ENCODE peak calls at places on chromosomes 13 and 19, in seven cellular contexts. X is NCI-H2029 treated with DMSO at 0.1 percent for 48 hours, P is esophagus squamous epithelium, A is T-cell, C is lung, O is astrocyte, Y is heart right ventricle. B is an unnamed sample.

GRCh38 chr19:44552324-44552723 is 22.8 kb upstream of the CEACAM20 start:
- DNase-seq in A (no peak), X (no peak), Y (no peak), P (no peak), C (peak; percentile 29), O (no peak), B (no peak)

GRCh38 chr13:61170791-61171330 is 244.8 kb downstream of the PCDH20 start:
- DNase-seq in C (no peak), O (no peak), A (no peak), X (no peak), P (no peak), Y (no peak), B (no peak)

GRCh38 chr13:106361621-106362020 is 173.8 kb downstream of the EFNB2 start:
- DNase-seq in P (no peak), C (no peak), Y (no peak), A (no peak), O (no peak), X (no peak), B (no peak)

GRCh38 chr13:75372517-75372916 is 109.5 kb downstream of the TBC1D4 start:
- DNase-seq in A (no peak), X (peak; percentile 19), Y (peak; percentile 52), C (no peak), O (no peak), P (no peak), B (no peak)

GRCh38 chr13:48112896-48113525 is 18.1 kb upstream of the MED4 start:
- DNase-seq in C (no peak), P (no peak), O (no peak), Y (no peak), A (no peak), X (no peak), B (no peak)

GRCh38 chr13:49444517-49445395 is 682 bp downstream of the SETDB2 start:
- DNase-seq in A (no peak), Y (no peak), C (no peak), X (no peak), O (peak; percentile 63), P (no peak), B (no peak)

GRCh38 chr13:93625536-93625935 is 398.9 kb downstream of the GPC6 start:
- DNase-seq in A (no peak), C (no peak), X (no peak), P (no peak), O (no peak), Y (no peak), B (no peak)

GRCh38 chr19:58318297-58318696 is 8.5 kb upstream of the ZSCAN22 start:
- DNase-seq in P (no peak), A (no peak), Y (no peak), O (no peak), X (no peak), C (no peak), B (no peak)

GRCh38 chr19:15378529-15379082 is 981 bp downstream of the AKAP8 start:
- DNase-seq in X (no peak), O (peak; percentile 16), C (peak; percentile 49), A (no peak), P (no peak), Y (no peak), B (peak; percentile 50)

GRCh38 chr13:109602356-109602755 is 184.0 kb downstream of the IRS2 start:
- DNase-seq in O (no peak), C (no peak), Y (no peak), P (no peak), A (no peak), X (no peak), B (no peak)

GRCh38 chr13:26253262-26253786 is 605 bp upstream of the CDK8 start:
- DNase-seq in Y (no peak), P (no peak), O (no peak), A (no peak), X (no peak), C (no peak), B (no peak)

GRCh38 chr19:1445932-1446712 is 3.8 kb upstream of the APC2 start:
- DNase-seq in P (no peak), O (no peak), C (no peak), A (no peak), Y (no peak), X (no peak), B (peak; percentile 58)

B was measured in right lobe of liver.